ENCODE peak calls at places on chromosomes 13 and 19, in five cellular contexts. Y is mucosa of descending colon, Q is fibroblast of lung, B is adrenal gland, R is thyroid gland. J is an unnamed sample.

GRCh38 chr19:4456843-4457653 is 546 bp downstream of the UBXN6 start:
- DNase-seq in Y (peak; percentile 31), Q (peak; percentile 74), B (peak; percentile 64), R (peak; percentile 39), J (peak; percentile 76)

GRCh38 chr13:94079876-94080275 is 399.6 kb downstream of the DCT start:
- DNase-seq in Y (no peak), Q (peak; percentile 69), B (no peak), R (no peak), J (peak; percentile 60)

GRCh38 chr13:71864981-71865857 is 1.8 kb downstream of the DACH1 start:
- DNase-seq in Y (peak; percentile 45), Q (peak; percentile 51), B (peak; percentile 22), R (no peak), J (peak; percentile 32)

GRCh38 chr19:2945575-2946184 is 909 bp upstream of the ZNF77 start:
- DNase-seq in Y (no peak), Q (no peak), B (no peak), R (no peak), J (no peak)

GRCh38 chr19:6551607-6552450 is 21.0 kb downstream of the TNFSF9 start:
- DNase-seq in Y (no peak), Q (no peak), B (no peak), R (peak; percentile 2), J (no peak)

GRCh38 chr13:97212540-97213146 is 9.5 kb upstream of the MBNL2 start:
- DNase-seq in Y (peak; percentile 71), Q (peak; percentile 64), B (no peak), R (no peak), J (peak; percentile 26)

GRCh38 chr19:29401712-29402421 is 123.9 kb upstream of the VSTM2B start:
- DNase-seq in Y (no peak), Q (no peak), B (no peak), R (no peak), J (no peak)

GRCh38 chr13:96052655-96053002 is 572 bp downstream of the UGGT2 start:
- DNase-seq in Y (no peak), Q (peak; percentile 75), B (no peak), R (no peak), J (peak; percentile 73)

GRCh38 chr13:75329723-75330122 is 152.2 kb downstream of the TBC1D4 start:
- DNase-seq in Y (no peak), Q (no peak), B (no peak), R (no peak), J (no peak)

GRCh38 chr19:3095375-3096191 is 1.4 kb downstream of the GNA11 start:
- DNase-seq in Y (peak; percentile 46), Q (no peak), B (peak; percentile 56), R (peak; percentile 33), J (peak; percentile 32)

GRCh38 chr19:42290523-42291436 is 11.2 kb upstream of the PRR19 start:
- DNase-seq in Y (no peak), Q (no peak), B (no peak), R (no peak), J (peak; percentile 45)

GRCh38 chr13:32056316-32056715 is 24.7 kb downstream of the FRY start:
- DNase-seq in Y (peak; percentile 60), Q (no peak), B (no peak), R (no peak), J (no peak)

GRCh38 chr19:46069841-46070341 is 29.1 kb upstream of the IGFL4 start:
- DNase-seq in Y (no peak), Q (peak; percentile 96), B (no peak), R (no peak), J (peak; percentile 88)

GRCh38 chr13:28658796-28659610 is at the start of gene POMP:
- DNase-seq in Y (peak; percentile 93), Q (peak; percentile 94), B (peak; percentile 93), R (peak; percentile 93), J (peak; percentile 97)

GRCh38 chr19:31175564-31176348 is 173.5 kb downstream of the TSHZ3 start:
- DNase-seq in Y (no peak), Q (no peak), B (no peak), R (no peak), J (no peak)

GRCh38 chr19:41871573-41872383 is 5.3 kb upstream of the CD79A start:
- DNase-seq in Y (peak; percentile 55), Q (no peak), B (no peak), R (no peak), J (no peak)

GRCh38 chr13:109630281-109630680 is 156.1 kb downstream of the IRS2 start:
- DNase-seq in Y (no peak), Q (peak; percentile 26), B (no peak), R (no peak), J (no peak)

GRCh38 chr13:27496006-27496405 is 45.6 kb upstream of the MTIF3 start:
- DNase-seq in Y (no peak), Q (no peak), B (no peak), R (no peak), J (no peak)

GRCh38 chr13:41565221-41565620 is 107.9 kb downstream of the RGCC start:
- DNase-seq in Y (no peak), Q (peak; percentile 78), B (no peak), R (no peak), J (peak; percentile 90)

GRCh38 chr13:53545340-53545941 is 516.8 kb downstream of the OLFM4 start:
- DNase-seq in Y (no peak), Q (no peak), B (no peak), R (no peak), J (no peak)

GRCh38 chr19:17303940-17304267 is 679 bp upstream of the ABHD8 start:
- DNase-seq in Y (no peak), Q (no peak), B (peak; percentile 62), R (peak; percentile 47), J (peak; percentile 80)

GRCh38 chr13:101433895-101434294 is 17.6 kb upstream of the NALCN start:
- DNase-seq in Y (no peak), Q (no peak), B (no peak), R (no peak), J (no peak)
- TF ChIP-seq CTCF in Y (no peak), Q (no peak), B (no peak), R (no peak), J (no peak)

DNA sequence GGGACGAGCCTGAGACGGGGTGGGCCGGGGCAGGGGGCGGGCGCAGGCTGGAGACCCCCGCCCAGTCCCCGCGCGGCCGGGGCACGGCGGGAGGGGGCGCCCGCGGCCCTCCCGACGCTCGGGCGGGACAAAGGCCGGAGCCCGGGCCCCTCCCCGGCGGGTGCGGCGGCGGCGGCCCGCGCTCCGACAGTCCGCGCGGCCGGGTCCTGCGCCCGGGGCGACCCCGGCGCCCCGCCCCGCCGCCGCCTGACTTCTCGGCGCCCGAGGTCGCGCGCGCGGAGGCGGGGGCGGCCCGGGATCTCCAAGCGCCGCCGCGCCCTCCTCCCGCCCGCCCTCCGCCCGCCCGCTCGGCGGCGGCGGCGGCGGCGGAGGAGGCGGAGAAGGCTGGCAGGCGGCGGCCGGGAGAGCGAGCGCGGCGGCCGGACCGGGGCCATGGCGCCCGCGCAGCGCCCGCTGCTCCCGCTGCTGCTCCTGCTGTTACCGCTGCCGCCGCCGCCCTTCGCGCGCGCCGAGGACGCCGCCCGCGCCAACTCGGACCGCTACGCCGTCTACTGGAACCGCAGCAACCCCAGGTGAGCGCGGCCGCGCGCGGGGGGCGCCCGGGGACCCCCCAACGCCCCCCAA is at the start of gene EFNA2:
- DNase-seq in Y (no peak), Q (no peak), B (no peak), R (no peak), J (no peak)
- H3K4me3 ChIP-seq in Y (peak within 1 kb of the TSS; percentile 14), Q (no peak within 1 kb of the TSS), B (no peak within 1 kb of the TSS), R (no peak within 1 kb of the TSS), J (no peak within 1 kb of the TSS)

GRCh38 chr13:90869580-90869979 is 477.9 kb upstream of the MIR17HG start:
- DNase-seq in Y (no peak), Q (no peak), B (no peak), R (no peak), J (no peak)

GRCh38 chr13:90872491-90873025 is 474.9 kb upstream of the MIR17HG start:
- DNase-seq in Y (no peak), Q (no peak), B (no peak), R (no peak), J (no peak)

GRCh38 chr13:90868321-90868920 is 479.1 kb upstream of the MIR17HG start:
- DNase-seq in Y (peak; percentile 58), Q (peak; percentile 55), B (peak; percentile 47), R (peak; percentile 17), J (peak; percentile 47)

DNA sequence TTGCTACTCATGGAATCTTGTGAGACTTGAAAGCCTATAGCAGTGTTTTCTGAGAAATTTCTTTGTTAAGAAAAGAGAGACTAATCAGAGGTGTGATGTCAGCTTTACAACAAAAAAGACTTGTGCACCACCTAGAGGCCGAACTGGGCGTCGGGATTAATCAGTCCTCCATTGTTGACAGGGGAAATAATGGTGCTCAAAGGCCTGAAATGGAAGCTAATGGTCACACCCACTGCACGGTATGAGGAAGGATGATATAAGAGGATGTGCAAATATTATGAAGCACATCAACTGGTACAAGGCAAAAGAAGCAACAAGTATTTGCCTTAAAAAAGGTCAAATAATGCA is 480.2 kb upstream of the MIR17HG start:
- DNase-seq in Y (peak; percentile 77), Q (peak; percentile 71), B (peak; percentile 80), R (peak; percentile 82), J (peak; percentile 2)
- TF ChIP-seq CTCF in Y (no peak), Q (peak; percentile 49), B (peak; percentile 80), R (peak; percentile 67), J (peak; percentile 72)

GRCh38 chr13:25971499-25972145 is 80.2 kb downstream of the SHISA2 start:
- DNase-seq in Y (no peak), Q (no peak), B (no peak), R (no peak), J (no peak)

GRCh38 chr13:25967144-25967543 is 84.7 kb downstream of the SHISA2 start:
- DNase-seq in Y (no peak), Q (no peak), B (no peak), R (no peak), J (no peak)

GRCh38 chr13:25973576-25973975 is 78.2 kb downstream of the SHISA2 start:
- DNase-seq in Y (no peak), Q (no peak), B (no peak), R (peak; percentile 6), J (no peak)

GRCh38 chr13:25973085-25973484 is 78.7 kb downstream of the SHISA2 start:
- DNase-seq in Y (no peak), Q (no peak), B (no peak), R (no peak), J (no peak)

GRCh38 chr13:25971077-25971476 is 80.7 kb downstream of the SHISA2 start:
- DNase-seq in Y (no peak), Q (no peak), B (no peak), R (no peak), J (no peak)
- H3K4me3 ChIP-seq in Y (no peak overlapping the region), Q (no peak overlapping the region), B (no peak overlapping the region), R (no peak overlapping the region), J (no peak overlapping the region)

DNA sequence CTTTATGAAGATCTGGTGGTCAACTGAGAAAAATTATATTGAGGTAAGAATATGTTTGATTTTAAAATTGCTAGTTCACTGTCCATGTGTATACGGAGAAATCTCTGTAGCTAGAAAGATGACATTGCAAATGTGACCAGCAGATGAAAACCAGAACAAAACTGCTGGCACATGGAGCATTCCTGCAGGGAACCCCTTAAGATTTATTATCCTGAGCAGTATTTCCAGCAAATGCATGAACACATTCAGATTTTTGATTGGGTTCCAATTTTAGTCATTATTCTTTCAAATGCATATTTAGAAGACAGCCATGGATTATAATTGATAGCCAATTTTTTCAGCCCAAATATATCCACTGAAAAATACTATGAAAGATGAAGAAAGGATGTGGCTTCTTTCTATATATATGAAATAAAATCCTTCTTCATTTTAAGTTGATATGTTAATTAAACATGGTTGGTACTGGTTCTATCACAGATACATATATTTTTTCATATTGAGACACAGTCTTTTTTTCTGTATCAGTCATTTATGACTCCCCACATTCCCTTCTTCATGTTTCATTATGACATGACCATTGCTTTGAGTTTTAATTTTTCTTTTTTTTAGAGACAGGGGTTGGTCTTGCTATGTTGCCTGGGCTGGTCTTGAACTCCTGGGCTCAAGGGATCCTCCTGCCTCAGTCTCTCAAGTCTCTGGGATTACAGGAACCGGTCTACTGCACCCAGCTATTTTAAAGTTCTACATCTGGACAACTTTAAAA is 376.6 kb downstream of the KLF12 start:
- DNase-seq in Y (no peak), Q (no peak), B (no peak), R (no peak), J (no peak)
- TF ChIP-seq CTCF in Y (no peak), Q (no peak), B (no peak), R (no peak), J (no peak)